ENCODE peak calls at places on chromosomes 5 and 9, in five cellular contexts. O is WTC11, Y is BE2C, L is transverse colon, S is fibroblast of the aortic adventitia. X is an unnamed sample.

GRCh38 chr9:137464291-137464999 is 5.3 kb upstream of the NSMF start:
- DNase-seq in Y (no peak), O (no peak), S (no peak), L (no peak), X (no peak)

GRCh38 chr5:6713274-6714181 is at the start of gene TENT4A:
- DNase-seq in Y (no peak), S (no peak), L (peak), O (no peak), X (no peak)

GRCh38 chr9:73780916-73781315 is 629.3 kb downstream of the ANXA1 start:
- DNase-seq in L (no peak), S (peak), O (no peak), Y (no peak), X (no peak)

GRCh38 chr9:77827104-77827784 is 179.1 kb upstream of the GNA14 start:
- DNase-seq in L (no peak), O (no peak), S (no peak), Y (no peak), X (no peak)

GRCh38 chr9:125785187-125785840 is 38.1 kb downstream of the PBX3 start:
- DNase-seq in Y (no peak), S (peak), O (no peak), L (no peak), X (no peak)

GRCh38 chr9:130912932-130913598 is 16.5 kb upstream of the QRFP start:
- DNase-seq in Y (peak), O (no peak), L (no peak), S (peak), X (no peak)

GRCh38 chr9:87350915-87351314 is 146.8 kb upstream of the DAPK1 start:
- DNase-seq in S (peak), O (no peak), L (no peak), Y (no peak), X (no peak)

GRCh38 chr5:157283434-157283833 is 17.5 kb downstream of the CYFIP2 start:
- DNase-seq in O (no peak), L (no peak), Y (no peak), S (no peak), X (no peak)

GRCh38 chr5:80659111-80659510 is 4.3 kb upstream of the DHFR start:
- DNase-seq in S (peak), Y (no peak), L (no peak), O (no peak), X (no peak)

GRCh38 chr5:1431896-1432295 is 13.3 kb downstream of the SLC6A3 start:
- DNase-seq in Y (no peak), L (no peak), O (no peak), S (no peak), X (no peak)

GRCh38 chr5:37222181-37222580 is 27.0 kb downstream of the CPLANE1 start:
- DNase-seq in S (no peak), L (no peak), Y (no peak), O (no peak), X (no peak)

GRCh38 chr5:77871016-77871415 is 94.9 kb upstream of the TBCA start:
- DNase-seq in L (no peak), O (no peak), S (no peak), Y (no peak), X (no peak)

GRCh38 chr5:31844615-31845345 is 205.8 kb downstream of the PDZD2 start:
- DNase-seq in L (no peak), Y (no peak), S (no peak), O (no peak), X (no peak)
- TF ChIP-seq CTCF in L (no peak), Y (no peak), S (no peak), O (no peak), X (no peak)

GRCh38 chr9:134059661-134060395 is 8.0 kb downstream of the BRD3 start:
- DNase-seq in O (no peak), L (peak), Y (peak), S (no peak), X (peak)
- TF ChIP-seq CTCF in O (no peak), L (no peak), Y (no peak), S (no peak), X (no peak)

DNA sequence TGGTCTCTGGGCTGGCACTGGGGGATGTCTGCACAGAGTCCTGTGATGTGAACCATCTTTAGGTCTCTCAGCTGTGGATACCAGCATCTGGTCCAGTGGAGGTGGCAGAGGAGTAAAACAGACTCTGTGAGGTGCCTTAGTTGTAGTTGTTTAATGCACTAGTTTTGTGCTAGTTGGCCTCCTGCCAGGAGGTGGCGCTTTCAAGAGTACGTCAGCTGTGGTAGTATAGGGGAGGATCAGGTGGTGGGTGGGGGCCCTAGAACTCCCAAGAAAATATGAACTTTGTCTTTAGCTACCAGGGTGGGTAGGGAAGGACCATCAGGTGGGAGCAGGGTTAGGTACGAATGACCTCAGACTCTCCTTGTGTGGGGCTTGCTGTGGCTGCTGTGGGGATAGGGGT is 197.1 kb downstream of the TMC1 start:
- DNase-seq in Y (no peak), L (no peak), O (no peak), S (no peak), X (no peak)
- TF ChIP-seq CTCF in Y (no peak), L (no peak), O (no peak), S (no peak), X (no peak)

DNA sequence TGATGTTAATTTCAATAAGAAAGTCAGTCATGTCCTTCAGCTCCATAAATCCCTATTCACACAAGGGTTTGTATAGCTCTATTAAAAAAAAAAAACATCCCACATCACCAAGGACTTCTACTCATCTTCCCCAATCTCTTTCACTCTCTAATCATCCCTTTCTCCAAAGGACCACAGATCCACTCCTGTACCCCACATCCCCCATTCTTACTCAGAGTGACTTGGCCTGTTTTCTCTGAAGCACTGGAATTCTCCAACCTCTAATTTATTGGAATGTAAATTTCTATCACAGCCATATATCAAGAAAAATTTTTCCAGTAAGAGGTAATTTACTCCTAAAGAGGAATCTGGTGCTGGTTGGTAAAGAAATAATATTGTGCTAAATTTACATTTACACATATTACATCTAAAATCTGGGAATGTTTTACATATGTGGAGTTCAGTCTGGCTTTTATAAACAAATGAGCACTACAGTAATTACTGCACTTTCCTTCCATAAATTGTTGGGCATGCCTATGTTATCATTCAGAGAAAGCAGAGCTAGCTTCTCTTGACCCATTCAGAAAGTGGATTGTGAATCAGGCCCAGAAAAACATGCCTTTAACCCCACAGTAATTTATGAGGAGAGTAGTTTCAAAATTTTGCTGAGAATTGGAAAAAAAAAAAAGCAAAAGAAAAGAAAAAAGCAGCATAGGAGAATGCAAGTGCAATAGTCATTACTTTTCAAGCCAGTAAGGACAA is 399.5 kb upstream of the TNC start:
- DNase-seq in Y (no peak), O (no peak), S (no peak), L (no peak), X (no peak)
- TF ChIP-seq CTCF in Y (no peak), O (no peak), S (no peak), L (no peak), X (no peak)